ENCODE peak calls at places on chromosomes 16 and 17, in ten cellular contexts. G, T, K, O, V, M, J, H, I and F are unnamed samples.

GRCh38 chr16:89867918-89868317 is 5.5 kb upstream of the TCF25 start:
- DNase-seq in G (no peak), T (no peak), K (no peak), O (no peak), V (no peak), M (no peak), J (no peak), H (no peak), I (no peak), F (no peak)

GRCh38 chr17:75691371-75692290 is 24.5 kb downstream of the SAP30BP start:
- DNase-seq in G (no peak), T (no peak), K (peak; percentile 69), O (peak; percentile 80), V (no peak), M (peak; percentile 34), J (no peak), H (no peak), I (no peak), F (no peak)

GRCh38 chr17:18280766-18281165 is 20.3 kb downstream of the MIEF2 start:
- DNase-seq in G (no peak), T (no peak), K (no peak), O (no peak), V (no peak), M (no peak), J (no peak), H (no peak), I (no peak), F (no peak)

GRCh38 chr16:15772579-15773293 is 84.1 kb downstream of the MYH11 start:
- DNase-seq in G (no peak), T (no peak), K (no peak), O (no peak), V (no peak), M (peak; percentile 5), J (no peak), H (no peak), I (no peak), F (no peak)

GRCh38 chr16:17647879-17648649 is 177.3 kb upstream of the XYLT1 start:
- DNase-seq in G (no peak), T (no peak), K (no peak), O (no peak), V (no peak), M (no peak), J (no peak), H (no peak), I (no peak), F (no peak)

GRCh38 chr16:12257926-12258561 is 281.5 kb downstream of the SNX29 start:
- DNase-seq in G (peak; percentile 28), T (peak; percentile 77), K (no peak), O (no peak), V (no peak), M (no peak), J (peak; percentile 50), H (no peak), I (no peak), F (no peak)

GRCh38 chr16:63539276-63539675 is 1503.0 kb upstream of the CDH8 start:
- DNase-seq in G (no peak), T (no peak), K (no peak), O (no peak), V (no peak), M (no peak), J (no peak), H (no peak), I (no peak), F (no peak)

GRCh38 chr17:80286638-80286960 is 25.9 kb downstream of the RNF213 start:
- DNase-seq in G (no peak), T (no peak), K (no peak), O (no peak), V (no peak), M (no peak), J (no peak), H (no peak), I (no peak), F (no peak)

GRCh38 chr17:4901648-4902344 is 1.1 kb downstream of the CHRNE start:
- DNase-seq in G (no peak), T (no peak), K (no peak), O (no peak), V (no peak), M (peak; percentile 95), J (peak; percentile 50), H (no peak), I (peak; percentile 53), F (no peak)

GRCh38 chr17:17971431-17972125 is 622 bp downstream of the TOM1L2 start:
- DNase-seq in G (no peak), T (peak; percentile 48), K (peak; percentile 74), O (peak; percentile 21), V (peak; percentile 47), M (peak; percentile 93), J (no peak), H (no peak), I (peak; percentile 4), F (no peak)

GRCh38 chr16:4695473-4696171 is 2.3 kb downstream of the NUDT16L1 start:
- DNase-seq in G (no peak), T (no peak), K (no peak), O (no peak), V (no peak), M (peak; percentile 74), J (no peak), H (no peak), I (no peak), F (no peak)

GRCh38 chr16:75035410-75035968 is 36.7 kb downstream of the ZNRF1 start:
- DNase-seq in G (no peak), T (no peak), K (no peak), O (no peak), V (no peak), M (no peak), J (no peak), H (no peak), I (no peak), F (no peak)

GRCh38 chr16:23781176-23781575 is 26.4 kb downstream of the CHP2 start:
- DNase-seq in G (no peak), T (no peak), K (no peak), O (peak; percentile 58), V (no peak), M (no peak), J (no peak), H (no peak), I (no peak), F (no peak)

GRCh38 chr17:76966486-76967181 is 98.4 kb downstream of the MGAT5B start:
- DNase-seq in G (no peak), T (no peak), K (no peak), O (no peak), V (no peak), M (no peak), J (no peak), H (no peak), I (no peak), F (no peak)

GRCh38 chr17:36463916-36464764 is 22.3 kb upstream of the ZNHIT3 start:
- DNase-seq in G (peak; percentile 97), T (peak; percentile 69), K (peak; percentile 55), O (peak; percentile 32), V (peak; percentile 56), M (peak; percentile 76), J (peak; percentile 63), H (peak; percentile 47), I (peak; percentile 47), F (no peak)

GRCh38 chr17:7293821-7294613 is 422 bp downstream of the YBX2 start:
- DNase-seq in G (peak; percentile 91), T (peak; percentile 91), K (no peak), O (no peak), V (peak; percentile 61), M (no peak), J (no peak), H (no peak), I (no peak), F (no peak)
- H3K27ac ChIP-seq in G (peak overlapping the region; percentile 45), T (peak overlapping the region; percentile 90), K (peak overlapping the region; percentile 67), O (no peak overlapping the region), V (no peak overlapping the region), M (no peak overlapping the region), J (peak overlapping the region; percentile 63), H (no peak overlapping the region), I (no peak overlapping the region), F (peak overlapping the region; percentile 44)

GRCh38 chr16:72051818-72052217 is 2.5 kb upstream of the HP start:
- DNase-seq in G (no peak), T (no peak), K (no peak), O (no peak), V (no peak), M (no peak), J (no peak), H (no peak), I (peak; percentile 71), F (no peak)
- TF ChIP-seq POLR2AphosphoS5 in G (no peak), T (no peak), K (no peak), O (no peak), V (no peak), M (no peak), J (no peak), H (no peak), I (no peak), F (no peak)

GRCh38 chr16:21622545-21622944 is 23.2 kb downstream of the METTL9 start:
- DNase-seq in G (no peak), T (no peak), K (no peak), O (no peak), V (no peak), M (no peak), J (no peak), H (no peak), I (no peak), F (no peak)

GRCh38 chr16:21628772-21629171 is 23.6 kb downstream of the IGSF6 start:
- DNase-seq in G (no peak), T (no peak), K (no peak), O (no peak), V (no peak), M (no peak), J (no peak), H (no peak), I (no peak), F (no peak)

GRCh38 chr16:21625026-21625425 is 25.6 kb downstream of the METTL9 start:
- DNase-seq in G (no peak), T (no peak), K (no peak), O (no peak), V (no peak), M (no peak), J (no peak), H (no peak), I (no peak), F (no peak)

GRCh38 chr16:21628196-21628726 is 24.1 kb downstream of the IGSF6 start:
- DNase-seq in G (no peak), T (no peak), K (no peak), O (no peak), V (no peak), M (no peak), J (no peak), H (no peak), I (no peak), F (no peak)

GRCh38 chr16:21626659-21627277 is 25.6 kb downstream of the IGSF6 start:
- DNase-seq in G (no peak), T (no peak), K (peak; percentile 70), O (no peak), V (no peak), M (no peak), J (no peak), H (peak; percentile 4), I (peak; percentile 98), F (no peak)
- H3K27ac ChIP-seq in G (no peak overlapping the region), T (peak overlapping the region; percentile 31), K (peak overlapping the region; percentile 54), O (no peak overlapping the region), V (peak overlapping the region; percentile 48), M (no peak overlapping the region), J (peak overlapping the region; percentile 65), H (peak overlapping the region; percentile 48), I (peak overlapping the region; percentile 60), F (no peak overlapping the region)

DNA sequence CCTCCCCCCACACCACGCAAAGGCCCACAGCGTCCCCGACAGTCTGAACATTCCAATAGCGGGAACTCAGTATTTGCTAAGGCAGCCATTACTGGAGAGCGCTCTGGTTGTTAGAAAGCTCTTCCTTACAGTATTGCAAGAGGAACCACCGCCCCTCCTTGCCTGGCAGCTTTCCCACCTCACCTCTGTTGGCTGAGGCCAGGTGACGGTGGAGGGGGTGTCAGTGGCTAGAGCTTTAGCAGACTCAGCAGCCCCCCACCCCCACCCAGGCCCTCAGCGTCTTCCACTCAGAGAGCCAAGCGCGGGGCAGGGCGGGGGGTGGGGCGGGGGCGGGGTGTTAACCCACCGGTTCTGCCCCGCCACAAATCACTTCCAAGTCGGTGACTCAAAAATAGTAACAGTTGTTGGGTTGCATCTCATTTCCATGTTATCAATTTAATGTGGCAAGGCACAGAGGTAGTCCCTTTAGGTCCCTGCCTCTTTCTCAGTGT is 2.3 kb upstream of the PLEKHH3 start:
- DNase-seq in G (peak; percentile 67), T (peak; percentile 76), K (no peak), O (peak; percentile 24), V (peak; percentile 63), M (no peak), J (no peak), H (no peak), I (no peak), F (no peak)
- TF ChIP-seq POLR2AphosphoS5 in G (no peak), T (no peak), K (no peak), O (no peak), V (no peak), M (no peak), J (no peak), H (peak; percentile 49), I (no peak), F (no peak)